ENCODE peak calls at places on chromosomes 6 and 20, in five cellular contexts. Y is Karpas-422, T is fibroblast of lung, J is PC-3, M is neural progenitor cell. O is an unnamed sample. For H3K4me1, the result is how much of the 10 kb centered on the place peaks cover.

GRCh38 chr6:158619922-158620801 is 24.4 kb downstream of the DYNLT1 start:
- DNase-seq in M (no peak), J (no peak), T (no peak), Y (no peak), O (no peak)

GRCh38 chr6:105892577-105893262 is 193.4 kb upstream of the PRDM1 start:
- DNase-seq in T (no peak), J (no peak), Y (peak), M (no peak), O (peak)

GRCh38 chr6:107491791-107492674 is 2.1 kb downstream of the SOBP start:
- DNase-seq in T (peak), Y (peak), M (no peak), J (no peak), O (no peak)

GRCh38 chr20:34249291-34249690 is 8.1 kb downstream of the ASIP start:
- DNase-seq in T (peak), Y (no peak), M (no peak), J (no peak), O (no peak)

GRCh38 chr20:46709459-46710148 is at the start of gene SLC2A10:
- DNase-seq in M (peak), T (peak), J (peak), Y (no peak), O (peak)

GRCh38 chr20:24651171-24651972 is 181.9 kb downstream of the SYNDIG1 start:
- DNase-seq in M (no peak), J (peak), Y (peak), T (peak), O (no peak)

GRCh38 chr20:3839328-3839727 is 7.3 kb upstream of the MAVS start:
- DNase-seq in M (peak), Y (no peak), T (no peak), J (no peak), O (no peak)

GRCh38 chr6:135867332-135867731 is 15.8 kb downstream of the PDE7B start:
- DNase-seq in T (no peak), M (no peak), Y (no peak), J (no peak), O (no peak)

GRCh38 chr20:6663104-6663503 is 104.4 kb upstream of the BMP2 start:
- DNase-seq in Y (no peak), J (no peak), M (no peak), T (no peak), O (no peak)

GRCh38 chr6:114581293-114581692 is 238.5 kb upstream of the HS3ST5 start:
- DNase-seq in M (no peak), Y (no peak), J (peak), T (no peak), O (no peak)

GRCh38 chr6:141539617-141540016 is 593.1 kb upstream of the GJE1 start:
- DNase-seq in T (no peak), M (no peak), Y (no peak), J (no peak), O (no peak)

GRCh38 chr20:44596010-44596409 is 13.6 kb downstream of the PKIG start:
- DNase-seq in Y (no peak), T (no peak), J (peak), M (no peak), O (no peak)

GRCh38 chr20:48260370-48260769 is 475.1 kb upstream of the SULF2 start:
- DNase-seq in J (no peak), M (no peak), T (no peak), Y (no peak), O (peak)

GRCh38 chr6:80214436-80215022 is 108.1 kb downstream of the BCKDHB start:
- DNase-seq in J (peak), T (peak), M (peak), Y (peak), O (peak)

GRCh38 chr6:7262037-7262461 is 51.0 kb downstream of the SSR1 start:
- DNase-seq in T (no peak), Y (no peak), J (no peak), M (no peak), O (peak)

GRCh38 chr6:83868639-83869038 is 9.2 kb downstream of the CYB5R4 start:
- DNase-seq in M (no peak), T (peak), Y (no peak), J (peak), O (no peak)

GRCh38 chr6:3706547-3707467 is 44.7 kb downstream of the PXDC1 start:
- DNase-seq in J (no peak), T (peak), M (no peak), Y (no peak), O (no peak)

GRCh38 chr6:29675561-29675960 is 5.4 kb downstream of the ZFP57 start:
- DNase-seq in J (no peak), T (no peak), M (no peak), Y (no peak), O (no peak)

GRCh38 chr6:169978615-169979161 is 227.3 kb downstream of the ERMARD start:
- DNase-seq in Y (no peak), T (peak), M (no peak), J (no peak), O (no peak)

GRCh38 chr6:20699402-20699801 is 165.1 kb downstream of the CDKAL1 start:
- DNase-seq in M (no peak), J (no peak), Y (no peak), T (no peak), O (no peak)

GRCh38 chr20:38355161-38356012 is 9.1 kb downstream of the LBP start:
- DNase-seq in T (no peak), J (no peak), M (no peak), Y (no peak), O (no peak)

GRCh38 chr6:170175644-170176620 is 114.9 kb downstream of the DLL1 start:
- DNase-seq in M (no peak), J (no peak), T (no peak), Y (peak), O (no peak)

GRCh38 chr6:158067436-158068015 is 85.9 kb downstream of the SYNJ2 start:
- DNase-seq in J (peak), M (no peak), Y (no peak), T (no peak), O (no peak)

GRCh38 chr20:53623454-53624206 is 30.0 kb upstream of the ZNF217 start:
- DNase-seq in T (peak), J (peak), M (peak), Y (no peak), O (peak)

GRCh38 chr20:57792386-57793095 is 82.7 kb upstream of the PMEPA1 start:
- DNase-seq in T (no peak), Y (no peak), M (no peak), J (peak), O (no peak)

DNA sequence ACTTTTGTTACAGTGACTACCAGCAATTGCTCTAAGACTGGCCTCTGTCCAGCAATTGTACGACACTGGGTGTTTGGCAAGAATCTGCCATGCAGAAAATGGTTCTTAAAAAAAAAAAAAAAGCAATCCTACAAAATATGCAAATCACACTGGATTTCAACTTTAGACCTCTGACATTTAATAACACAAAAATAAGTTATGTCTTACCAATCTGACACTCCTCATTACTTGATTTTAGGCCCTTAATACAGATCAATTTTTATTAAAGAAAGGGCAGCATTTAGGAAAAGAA is 88.6 kb upstream of the FOXQ1 start:
- DNase-seq in J (no peak), T (no peak), M (no peak), Y (no peak), O (no peak)
- H3K4me1 ChIP-seq in J (under half), T (under half), M (under half), Y (under half), O (under half)

GRCh38 chr6:46376562-46376969 is 114.7 kb downstream of the RCAN2 start:
- DNase-seq in Y (peak), J (no peak), M (no peak), T (no peak), O (no peak)
- H2AFZ ChIP-seq in Y (peak), J (no peak), M (no peak), T (no peak), O (no peak)

GRCh38 chr20:63597651-63598478 is 23.8 kb upstream of the HELZ2 start:
- DNase-seq in Y (no peak), T (no peak), J (no peak), M (no peak), O (no peak)

GRCh38 chr20:63606701-63607100 is 20.2 kb downstream of the GMEB2 start:
- DNase-seq in Y (no peak), M (no peak), J (no peak), T (no peak), O (no peak)

GRCh38 chr20:63599396-63600050 is 25.5 kb upstream of the HELZ2 start:
- DNase-seq in Y (no peak), J (no peak), T (no peak), M (no peak), O (no peak)

GRCh38 chr20:63598479-63599395 is 24.7 kb upstream of the HELZ2 start:
- DNase-seq in J (no peak), M (no peak), Y (no peak), T (no peak), O (no peak)

DNA sequence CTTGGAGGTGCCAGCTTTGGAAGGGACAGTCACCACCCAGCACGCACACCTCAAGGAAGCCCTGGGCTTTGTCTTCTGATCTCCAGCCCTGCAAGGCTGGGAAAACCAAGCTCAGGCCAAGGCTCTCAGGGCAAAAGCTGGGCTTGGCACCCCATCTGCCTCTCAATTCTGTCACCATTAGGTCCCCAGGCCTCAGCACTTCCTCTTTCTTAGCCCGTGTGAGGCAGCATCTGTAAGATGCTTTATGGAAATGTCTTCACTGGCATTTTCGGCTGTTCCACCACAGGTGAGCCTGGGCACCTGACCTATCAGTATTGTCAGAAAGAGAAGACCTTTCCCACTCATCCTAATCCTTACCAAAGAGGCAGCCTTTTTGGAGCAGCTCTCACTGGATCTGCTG is 24.6 kb downstream of the GMEB2 start:
- DNase-seq in J (no peak), T (no peak), M (no peak), Y (peak), O (no peak)
- H3K4me1 ChIP-seq in J (under half), T (under half), M (under half), Y (under half), O (under half)

GRCh38 chr6:37210313-37210898 is 40.5 kb downstream of the PIM1 start:
- DNase-seq in T (peak), J (peak), Y (peak), M (peak), O (peak)
- H2AFZ ChIP-seq in T (peak), J (peak), Y (no peak), M (peak), O (no peak)

O was measured in hepatocyte.